ENCODE peak calls at places on chromosomes 7 and 10, in four cellular contexts. O, B, J and V are unnamed samples.

GRCh38 chr10:101827919-101828600 is 9.8 kb upstream of the OGA start:
- DNase-seq in O (no peak), B (no peak), J (no peak), V (no peak)

GRCh38 chr10:124267231-124267885 is 151.4 kb downstream of the OAT start:
- DNase-seq in O (no peak), B (peak), J (peak), V (no peak)

GRCh38 chr10:124680675-124681074 is 63.5 kb downstream of the FAM53B start:
- DNase-seq in O (peak), B (no peak), J (peak), V (no peak)

GRCh38 chr7:120898710-120899499 is 41.0 kb upstream of the TSPAN12 start:
- DNase-seq in O (no peak), B (no peak), J (no peak), V (no peak)

GRCh38 chr7:73828107-73828803 is 2.5 kb upstream of the CLDN4 start:
- DNase-seq in O (peak), B (peak), J (peak), V (peak)

GRCh38 chr10:100103581-100103980 is 21.9 kb upstream of the CPN1 start:
- DNase-seq in O (peak), B (no peak), J (peak), V (no peak)

GRCh38 chr7:126441745-126442144 is 811.0 kb downstream of the GRM8 start:
- DNase-seq in O (no peak), B (no peak), J (no peak), V (no peak)

GRCh38 chr10:89793649-89794254 is 92.4 kb downstream of the KIF20B start:
- DNase-seq in O (peak), B (peak), J (peak), V (peak)

GRCh38 chr10:37812290-37812689 is 45.1 kb downstream of the ZNF248 start:
- DNase-seq in O (no peak), B (no peak), J (no peak), V (no peak)

GRCh38 chr10:23402856-23403255 is 36.0 kb upstream of the OTUD1 start:
- DNase-seq in O (no peak), B (no peak), J (no peak), V (no peak)

GRCh38 chr7:108455833-108456677 is at the start of gene NRCAM:
- DNase-seq in O (peak), B (peak), J (peak), V (peak)

GRCh38 chr7:80581472-80581871 is 57.0 kb upstream of the CD36 start:
- DNase-seq in O (peak), B (no peak), J (peak), V (no peak)

GRCh38 chr10:1036341-1036791 is 10.7 kb upstream of the IDI2 start:
- DNase-seq in O (peak), B (peak), J (peak), V (no peak)

GRCh38 chr7:158760936-158761335 is 56.3 kb upstream of the NCAPG2 start:
- DNase-seq in O (no peak), B (no peak), J (no peak), V (no peak)

GRCh38 chr7:22854158-22855048 is 31.8 kb upstream of the TOMM7 start:
- DNase-seq in O (peak), B (peak), J (peak), V (peak)

GRCh38 chr10:7329219-7329618 is 81.6 kb downstream of the SFMBT2 start:
- DNase-seq in O (no peak), B (no peak), J (no peak), V (no peak)

GRCh38 chr7:45384499-45384898 is 189.7 kb upstream of the ADCY1 start:
- DNase-seq in O (peak), B (no peak), J (peak), V (no peak)

GRCh38 chr10:81514811-81515210 is 360.2 kb upstream of the NRG3 start:
- DNase-seq in O (no peak), B (no peak), J (no peak), V (no peak)

GRCh38 chr7:144415858-144416257 is 12.4 kb upstream of the NOBOX start:
- DNase-seq in O (no peak), B (no peak), J (no peak), V (no peak)

GRCh38 chr10:127347202-127347959 is 151.0 kb upstream of the INSYN2A start:
- DNase-seq in O (no peak), B (no peak), J (no peak), V (no peak)

GRCh38 chr10:131891196-131891928 is 9.4 kb upstream of the PPP2R2D start:
- DNase-seq in O (no peak), B (peak), J (no peak), V (no peak)

GRCh38 chr10:119350529-119351001 is 143.2 kb downstream of the GRK5 start:
- DNase-seq in O (peak), B (no peak), J (no peak), V (no peak)

GRCh38 chr10:129642427-129642826 is 175.4 kb downstream of the MGMT start:
- DNase-seq in O (no peak), B (peak), J (peak), V (no peak)

GRCh38 chr7:96284838-96285237 is 37.1 kb downstream of the SLC25A13 start:
- DNase-seq in O (no peak), B (no peak), J (peak), V (no peak)

GRCh38 chr10:103202319-103202718 is 9.2 kb upstream of the NT5C2 start:
- DNase-seq in O (no peak), B (no peak), J (no peak), V (no peak)

GRCh38 chr10:35079267-35079666 is 10.9 kb downstream of the CUL2 start:
- DNase-seq in O (no peak), B (no peak), J (peak), V (no peak)

GRCh38 chr10:99539820-99540219 is 7.1 kb downstream of the NKX2-3 start:
- DNase-seq in O (no peak), B (no peak), J (no peak), V (no peak)

GRCh38 chr10:94288361-94289116 is 74.2 kb downstream of the NOC3L start:
- DNase-seq in O (no peak), B (no peak), J (no peak), V (no peak)

GRCh38 chr10:119655566-119656001 is 4.4 kb downstream of the BAG3 start:
- DNase-seq in O (peak), B (peak), J (peak), V (no peak)

GRCh38 chr10:50347394-50347802 is 96.1 kb upstream of the ASAH2 start:
- DNase-seq in O (no peak), B (no peak), J (peak), V (no peak)

GRCh38 chr10:126646101-126646500 is 24.4 kb downstream of the C10orf90 start:
- DNase-seq in O (peak), B (peak), J (peak), V (no peak)

GRCh38 chr7:95246935-95247370 is 77.4 kb downstream of the PON1 start:
- DNase-seq in O (peak), B (peak), J (peak), V (peak)

GRCh38 chr7:40586197-40586596 is 451.4 kb downstream of the SUGCT start:
- DNase-seq in O (peak), B (peak), J (peak), V (no peak)

GRCh38 chr10:63464402-63465292 is 1.1 kb downstream of the JMJD1C start:
- DNase-seq in O (no peak), B (no peak), J (peak), V (no peak)

GRCh38 chr10:75398630-75399460 is 2.7 kb downstream of the ZNF503 start:
- DNase-seq in O (peak), B (no peak), J (peak), V (no peak)

GRCh38 chr7:6640246-6640721 is 3.2 kb downstream of the ZNF316 start:
- DNase-seq in O (peak), B (peak), J (peak), V (no peak)

GRCh38 chr10:133481086-133481643 is 27.4 kb downstream of the SCART1 start:
- DNase-seq in O (no peak), B (no peak), J (no peak), V (no peak)

GRCh38 chr10:120108941-120109340 is 216.4 kb downstream of the SEC23IP start:
- DNase-seq in O (no peak), B (no peak), J (no peak), V (no peak)

GRCh38 chr10:628386-629045 is 61.0 kb downstream of the DIP2C start:
- DNase-seq in O (no peak), B (no peak), J (no peak), V (no peak)

GRCh38 chr10:83612746-83613145 is 526.6 kb upstream of the GHITM start:
- DNase-seq in O (no peak), B (no peak), J (no peak), V (no peak)